ENCODE peak calls at places on chromosomes 12 and 14, in nine cellular contexts. One of them, this sample, is unnamed.

GRCh38 chr12:19223018-19223417 is 93.5 kb downstream of the PLEKHA5 start:
- DNase-seq in astrocyte of the cerebellum: no peak
- DNase-seq in left ventricle myocardium inferior: no peak
- DNase-seq in heart left ventricle: no peak
- DNase-seq in fibroblast of mammary gland: peak
- DNase-seq in SK-N-SH: peak
- DNase-seq in ovary: no peak
- DNase-seq in AG04450: no peak
- DNase-seq in PC-3: peak
- DNase-seq in this sample: peak

GRCh38 chr12:106416273-106416672 is 58.7 kb downstream of the POLR3B start:
- DNase-seq in astrocyte of the cerebellum: peak
- DNase-seq in left ventricle myocardium inferior: no peak
- DNase-seq in heart left ventricle: peak
- DNase-seq in fibroblast of mammary gland: no peak
- DNase-seq in SK-N-SH: no peak
- DNase-seq in ovary: no peak
- DNase-seq in AG04450: no peak
- DNase-seq in PC-3: no peak
- DNase-seq in this sample: peak

GRCh38 chr14:50658203-50658602 is 9.9 kb downstream of the SAV1 start:
- DNase-seq in astrocyte of the cerebellum: peak
- DNase-seq in left ventricle myocardium inferior: no peak
- DNase-seq in heart left ventricle: no peak
- DNase-seq in fibroblast of mammary gland: peak
- DNase-seq in SK-N-SH: no peak
- DNase-seq in ovary: no peak
- DNase-seq in AG04450: no peak
- DNase-seq in PC-3: peak
- DNase-seq in this sample: peak

GRCh38 chr14:88990856-88991255 is 166.4 kb downstream of the TTC8 start:
- DNase-seq in astrocyte of the cerebellum: no peak
- DNase-seq in left ventricle myocardium inferior: no peak
- DNase-seq in heart left ventricle: no peak
- DNase-seq in fibroblast of mammary gland: no peak
- DNase-seq in SK-N-SH: no peak
- DNase-seq in ovary: no peak
- DNase-seq in AG04450: no peak
- DNase-seq in PC-3: no peak
- DNase-seq in this sample: no peak

GRCh38 chr14:95664546-95664945 is 21.7 kb upstream of the TCL1B start:
- DNase-seq in astrocyte of the cerebellum: no peak
- DNase-seq in left ventricle myocardium inferior: no peak
- DNase-seq in heart left ventricle: no peak
- DNase-seq in fibroblast of mammary gland: no peak
- DNase-seq in SK-N-SH: no peak
- DNase-seq in ovary: no peak
- DNase-seq in AG04450: no peak
- DNase-seq in PC-3: no peak
- DNase-seq in this sample: no peak

GRCh38 chr14:42994001-42994736 is 1387.5 kb downstream of the LRFN5 start:
- DNase-seq in astrocyte of the cerebellum: peak
- DNase-seq in left ventricle myocardium inferior: no peak
- DNase-seq in heart left ventricle: no peak
- DNase-seq in fibroblast of mammary gland: peak
- DNase-seq in SK-N-SH: no peak
- DNase-seq in ovary: no peak
- DNase-seq in AG04450: peak
- DNase-seq in PC-3: peak
- DNase-seq in this sample: peak

GRCh38 chr12:84497819-84498218 is 414.8 kb downstream of the SLC6A15 start:
- DNase-seq in astrocyte of the cerebellum: peak
- DNase-seq in left ventricle myocardium inferior: no peak
- DNase-seq in heart left ventricle: no peak
- DNase-seq in fibroblast of mammary gland: peak
- DNase-seq in SK-N-SH: no peak
- DNase-seq in ovary: no peak
- DNase-seq in AG04450: no peak
- DNase-seq in PC-3: peak
- DNase-seq in this sample: peak

GRCh38 chr12:129115558-129115957 is 262.3 kb downstream of the GLT1D1 start:
- DNase-seq in astrocyte of the cerebellum: no peak
- DNase-seq in left ventricle myocardium inferior: no peak
- DNase-seq in heart left ventricle: no peak
- DNase-seq in fibroblast of mammary gland: no peak
- DNase-seq in SK-N-SH: no peak
- DNase-seq in ovary: no peak
- DNase-seq in AG04450: no peak
- DNase-seq in PC-3: no peak
- DNase-seq in this sample: no peak

GRCh38 chr12:92075425-92075891 is 70.2 kb downstream of the BTG1 start:
- DNase-seq in astrocyte of the cerebellum: no peak
- DNase-seq in left ventricle myocardium inferior: no peak
- DNase-seq in heart left ventricle: no peak
- DNase-seq in fibroblast of mammary gland: peak
- DNase-seq in SK-N-SH: no peak
- DNase-seq in ovary: no peak
- DNase-seq in AG04450: no peak
- DNase-seq in PC-3: no peak
- DNase-seq in this sample: peak

GRCh38 chr12:39351153-39351552 is 91.8 kb downstream of the KIF21A start:
- DNase-seq in astrocyte of the cerebellum: no peak
- DNase-seq in left ventricle myocardium inferior: no peak
- DNase-seq in heart left ventricle: no peak
- DNase-seq in fibroblast of mammary gland: no peak
- DNase-seq in SK-N-SH: peak
- DNase-seq in ovary: no peak
- DNase-seq in AG04450: no peak
- DNase-seq in PC-3: no peak
- DNase-seq in this sample: no peak

GRCh38 chr14:46259536-46259935 is 392.0 kb downstream of the RPL10L start:
- DNase-seq in astrocyte of the cerebellum: no peak
- DNase-seq in left ventricle myocardium inferior: no peak
- DNase-seq in heart left ventricle: no peak
- DNase-seq in fibroblast of mammary gland: no peak
- DNase-seq in SK-N-SH: no peak
- DNase-seq in ovary: no peak
- DNase-seq in AG04450: no peak
- DNase-seq in PC-3: peak
- DNase-seq in this sample: no peak

GRCh38 chr12:122206976-122207375 is 3.5 kb downstream of the B3GNT4 start:
- DNase-seq in astrocyte of the cerebellum: no peak
- DNase-seq in left ventricle myocardium inferior: no peak
- DNase-seq in heart left ventricle: no peak
- DNase-seq in fibroblast of mammary gland: no peak
- DNase-seq in SK-N-SH: no peak
- DNase-seq in ovary: no peak
- DNase-seq in AG04450: no peak
- DNase-seq in PC-3: no peak
- DNase-seq in this sample: no peak

GRCh38 chr12:65208957-65209654 is 39.7 kb downstream of the LEMD3 start:
- DNase-seq in astrocyte of the cerebellum: no peak
- DNase-seq in left ventricle myocardium inferior: no peak
- DNase-seq in heart left ventricle: no peak
- DNase-seq in fibroblast of mammary gland: no peak
- DNase-seq in SK-N-SH: peak
- DNase-seq in ovary: no peak
- DNase-seq in AG04450: no peak
- DNase-seq in PC-3: no peak
- DNase-seq in this sample: no peak

GRCh38 chr14:74618078-74618952 is 6.3 kb upstream of the LTBP2 start:
- DNase-seq in astrocyte of the cerebellum: no peak
- DNase-seq in left ventricle myocardium inferior: no peak
- DNase-seq in heart left ventricle: peak
- DNase-seq in fibroblast of mammary gland: peak
- DNase-seq in SK-N-SH: no peak
- DNase-seq in ovary: no peak
- DNase-seq in AG04450: no peak
- DNase-seq in PC-3: peak
- DNase-seq in this sample: peak

GRCh38 chr14:50060871-50061663 is 55.3 kb downstream of the VCPKMT start:
- DNase-seq in astrocyte of the cerebellum: peak
- DNase-seq in left ventricle myocardium inferior: peak
- DNase-seq in heart left ventricle: peak
- DNase-seq in fibroblast of mammary gland: peak
- DNase-seq in SK-N-SH: peak
- DNase-seq in ovary: peak
- DNase-seq in AG04450: peak
- DNase-seq in PC-3: peak
- DNase-seq in this sample: peak

GRCh38 chr14:33987565-33988080 is 36.7 kb upstream of the EGLN3 start:
- DNase-seq in astrocyte of the cerebellum: no peak
- DNase-seq in left ventricle myocardium inferior: no peak
- DNase-seq in heart left ventricle: no peak
- DNase-seq in fibroblast of mammary gland: no peak
- DNase-seq in SK-N-SH: no peak
- DNase-seq in ovary: no peak
- DNase-seq in AG04450: no peak
- DNase-seq in PC-3: no peak
- DNase-seq in this sample: no peak

GRCh38 chr12:130018614-130019013 is 114.8 kb upstream of the TMEM132D start:
- DNase-seq in astrocyte of the cerebellum: no peak
- DNase-seq in left ventricle myocardium inferior: no peak
- DNase-seq in heart left ventricle: no peak
- DNase-seq in fibroblast of mammary gland: no peak
- DNase-seq in SK-N-SH: no peak
- DNase-seq in ovary: no peak
- DNase-seq in AG04450: no peak
- DNase-seq in PC-3: no peak
- DNase-seq in this sample: no peak

GRCh38 chr14:37197421-37198272 is at the start of gene MIPOL1:
- DNase-seq in astrocyte of the cerebellum: peak
- DNase-seq in left ventricle myocardium inferior: peak
- DNase-seq in heart left ventricle: peak
- DNase-seq in fibroblast of mammary gland: peak
- DNase-seq in SK-N-SH: peak
- DNase-seq in ovary: peak
- DNase-seq in AG04450: peak
- DNase-seq in PC-3: peak
- DNase-seq in this sample: peak
- TF ChIP-seq CTCF in astrocyte of the cerebellum: peak
- TF ChIP-seq CTCF in left ventricle myocardium inferior: peak
- TF ChIP-seq CTCF in heart left ventricle: no peak
- TF ChIP-seq CTCF in fibroblast of mammary gland: peak
- TF ChIP-seq CTCF in SK-N-SH: no peak
- TF ChIP-seq CTCF in ovary: no peak
- TF ChIP-seq CTCF in AG04450: peak
- TF ChIP-seq CTCF in PC-3: peak
- TF ChIP-seq CTCF in this sample: peak

DNA sequence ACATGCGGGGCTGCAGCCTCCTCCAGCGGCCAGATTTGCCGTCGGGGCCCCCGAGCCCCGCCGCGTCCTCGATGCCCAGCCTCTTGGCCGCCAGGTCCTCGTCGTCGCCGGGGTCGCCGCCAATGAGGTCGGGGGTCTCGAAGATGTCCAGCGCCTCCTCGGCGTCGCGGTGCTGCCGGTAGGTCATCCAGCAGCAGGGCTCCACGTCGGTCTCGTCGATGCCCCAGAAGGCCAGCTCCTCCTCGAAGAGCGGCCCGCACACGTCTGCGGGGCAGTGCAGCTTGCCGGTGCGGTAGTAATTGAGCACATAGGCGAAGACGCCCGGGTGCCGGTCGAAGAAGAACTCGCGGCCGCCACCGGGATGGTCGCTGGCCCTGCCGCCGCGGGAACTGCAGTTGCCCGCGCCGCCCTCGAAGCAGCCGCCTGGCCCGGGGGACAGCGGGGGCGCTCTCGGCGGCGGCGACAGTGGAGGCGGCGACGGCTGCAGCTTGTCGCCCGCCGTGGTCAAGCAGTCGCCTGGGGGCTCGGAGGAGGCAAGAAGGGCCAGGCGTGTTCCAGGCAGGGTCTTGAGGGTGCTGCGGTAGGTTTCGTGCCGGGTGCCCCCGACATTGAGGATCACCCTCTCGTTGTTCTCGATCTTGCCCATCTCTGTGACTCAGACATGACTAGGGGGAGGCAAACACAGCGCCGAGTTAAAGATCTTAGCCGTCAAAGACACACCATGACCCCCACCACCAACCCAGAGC is 2.1 kb downstream of the KCNC2 start:
- DNase-seq in astrocyte of the cerebellum: no peak
- DNase-seq in left ventricle myocardium inferior: no peak
- DNase-seq in heart left ventricle: peak
- DNase-seq in fibroblast of mammary gland: no peak
- DNase-seq in SK-N-SH: peak
- DNase-seq in ovary: no peak
- DNase-seq in AG04450: no peak
- DNase-seq in PC-3: no peak
- DNase-seq in this sample: no peak
- H3K4me3 ChIP-seq in astrocyte of the cerebellum: no peak
- H3K4me3 ChIP-seq in left ventricle myocardium inferior: no peak
- H3K4me3 ChIP-seq in heart left ventricle: no peak
- H3K4me3 ChIP-seq in fibroblast of mammary gland: no peak
- H3K4me3 ChIP-seq in SK-N-SH: no peak
- H3K4me3 ChIP-seq in ovary: no peak
- H3K4me3 ChIP-seq in AG04450: no peak
- H3K4me3 ChIP-seq in PC-3: no peak
- H3K4me3 ChIP-seq in this sample: no peak

DNA sequence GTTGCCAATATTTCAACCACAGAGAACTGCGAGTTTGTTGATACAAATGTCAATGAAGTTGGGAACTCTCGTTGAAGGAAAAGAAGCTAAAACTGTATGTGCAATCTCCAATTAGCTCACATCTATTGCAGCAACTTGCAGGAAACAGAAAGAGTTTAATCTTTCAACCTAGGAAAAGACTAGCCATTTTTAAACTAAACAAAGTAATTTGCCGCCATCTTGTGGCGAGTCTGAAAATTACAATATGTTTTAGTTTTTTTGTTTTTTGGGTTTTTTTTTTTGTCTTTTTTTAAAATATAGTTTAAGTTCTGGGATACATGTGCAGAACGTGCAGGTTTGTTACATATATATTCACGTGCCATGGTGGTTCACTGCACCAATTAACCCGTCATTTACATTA is 131.2 kb upstream of the FOXG1 start:
- DNase-seq in astrocyte of the cerebellum: peak
- DNase-seq in left ventricle myocardium inferior: no peak
- DNase-seq in heart left ventricle: no peak
- DNase-seq in fibroblast of mammary gland: peak
- DNase-seq in SK-N-SH: no peak
- DNase-seq in ovary: no peak
- DNase-seq in AG04450: no peak
- DNase-seq in PC-3: peak
- DNase-seq in this sample: peak
- TF ChIP-seq CTCF in astrocyte of the cerebellum: peak
- TF ChIP-seq CTCF in left ventricle myocardium inferior: peak
- TF ChIP-seq CTCF in heart left ventricle: peak
- TF ChIP-seq CTCF in fibroblast of mammary gland: peak
- TF ChIP-seq CTCF in SK-N-SH: peak
- TF ChIP-seq CTCF in ovary: no peak
- TF ChIP-seq CTCF in AG04450: peak
- TF ChIP-seq CTCF in PC-3: peak
- TF ChIP-seq CTCF in this sample: peak

DNA sequence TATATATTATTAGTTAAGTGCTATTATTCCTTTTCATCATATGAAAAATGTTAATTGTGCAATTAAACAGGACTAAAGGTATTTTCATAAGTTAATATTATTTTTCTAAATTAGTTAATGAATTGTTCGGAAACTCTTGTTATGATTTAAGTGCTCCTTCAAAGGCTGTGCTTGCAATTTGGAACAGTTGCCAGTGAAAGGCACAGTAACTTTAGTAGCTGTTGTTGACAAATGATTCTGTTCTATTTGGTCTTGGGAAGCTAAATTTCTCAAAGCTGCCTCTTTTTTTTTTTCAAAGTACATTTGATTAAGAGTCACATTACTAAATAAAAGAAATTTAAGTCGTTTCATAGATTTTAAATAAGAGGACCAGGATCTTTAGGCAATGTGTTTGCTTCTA is 40.7 kb downstream of the PTPRQ start:
- DNase-seq in astrocyte of the cerebellum: no peak
- DNase-seq in left ventricle myocardium inferior: no peak
- DNase-seq in heart left ventricle: no peak
- DNase-seq in fibroblast of mammary gland: no peak
- DNase-seq in SK-N-SH: no peak
- DNase-seq in ovary: no peak
- DNase-seq in AG04450: no peak
- DNase-seq in PC-3: no peak
- DNase-seq in this sample: no peak
- H3K4me3 ChIP-seq in astrocyte of the cerebellum: no peak
- H3K4me3 ChIP-seq in left ventricle myocardium inferior: no peak
- H3K4me3 ChIP-seq in heart left ventricle: no peak
- H3K4me3 ChIP-seq in fibroblast of mammary gland: no peak
- H3K4me3 ChIP-seq in SK-N-SH: no peak
- H3K4me3 ChIP-seq in ovary: no peak
- H3K4me3 ChIP-seq in AG04450: no peak
- H3K4me3 ChIP-seq in PC-3: no peak
- H3K4me3 ChIP-seq in this sample: no peak

This sample was measured in choroid plexus epithelial cell.